ENCODE peak calls at places on chromosome 18, in nine cellular contexts. T is K562, N is A549, D is tibial nerve, L is suprapubic skin, S is stomach, A is upper lobe of left lung, M is ovary, Q is transverse colon. X is an unnamed sample.

GRCh38 chr18:39571511-39571910 is 2005.9 kb upstream of the CELF4 start:
- DNase-seq in Q (no peak), T (peak), S (no peak), A (no peak), L (no peak), D (no peak), N (peak), M (no peak), X (no peak)

GRCh38 chr18:76274470-76275289 is 220.4 kb downstream of the ZNF516 start:
- DNase-seq in S (no peak), D (no peak), T (no peak), Q (no peak), M (no peak), N (peak), A (peak), L (no peak), X (no peak)

GRCh38 chr18:62713651-62714247 is 1.6 kb upstream of the PHLPP1 start:
- DNase-seq in T (no peak), S (no peak), M (peak), L (no peak), Q (no peak), D (no peak), A (peak), N (no peak), X (no peak)

GRCh38 chr18:26458526-26459232 is 89.7 kb downstream of the KCTD1 start:
- DNase-seq in S (no peak), T (no peak), Q (no peak), M (no peak), N (no peak), A (no peak), D (no peak), L (no peak), X (no peak)

GRCh38 chr18:56445422-56445821 is 193.0 kb downstream of the TXNL1 start:
- DNase-seq in A (peak), Q (no peak), S (no peak), L (no peak), M (no peak), T (no peak), D (no peak), N (no peak), X (no peak)

GRCh38 chr18:76505611-76506010 is 10.6 kb upstream of the ZNF516 start:
- DNase-seq in M (no peak), A (no peak), Q (no peak), N (no peak), D (no peak), S (no peak), L (no peak), T (no peak), X (no peak)

GRCh38 chr18:46071894-46072867 is at the start of gene PSTPIP2:
- DNase-seq in A (peak), L (peak), M (peak), S (peak), Q (peak), T (peak), N (no peak), D (peak), X (peak)

GRCh38 chr18:36378194-36378593 is 80.7 kb downstream of the FHOD3 start:
- DNase-seq in T (no peak), S (no peak), Q (no peak), D (no peak), M (no peak), L (no peak), N (no peak), A (no peak), X (no peak)

GRCh38 chr18:46155652-46156051 is 51.5 kb downstream of the HAUS1 start:
- DNase-seq in N (peak), S (no peak), A (no peak), Q (no peak), M (no peak), L (no peak), D (no peak), T (no peak), X (no peak)

DNA sequence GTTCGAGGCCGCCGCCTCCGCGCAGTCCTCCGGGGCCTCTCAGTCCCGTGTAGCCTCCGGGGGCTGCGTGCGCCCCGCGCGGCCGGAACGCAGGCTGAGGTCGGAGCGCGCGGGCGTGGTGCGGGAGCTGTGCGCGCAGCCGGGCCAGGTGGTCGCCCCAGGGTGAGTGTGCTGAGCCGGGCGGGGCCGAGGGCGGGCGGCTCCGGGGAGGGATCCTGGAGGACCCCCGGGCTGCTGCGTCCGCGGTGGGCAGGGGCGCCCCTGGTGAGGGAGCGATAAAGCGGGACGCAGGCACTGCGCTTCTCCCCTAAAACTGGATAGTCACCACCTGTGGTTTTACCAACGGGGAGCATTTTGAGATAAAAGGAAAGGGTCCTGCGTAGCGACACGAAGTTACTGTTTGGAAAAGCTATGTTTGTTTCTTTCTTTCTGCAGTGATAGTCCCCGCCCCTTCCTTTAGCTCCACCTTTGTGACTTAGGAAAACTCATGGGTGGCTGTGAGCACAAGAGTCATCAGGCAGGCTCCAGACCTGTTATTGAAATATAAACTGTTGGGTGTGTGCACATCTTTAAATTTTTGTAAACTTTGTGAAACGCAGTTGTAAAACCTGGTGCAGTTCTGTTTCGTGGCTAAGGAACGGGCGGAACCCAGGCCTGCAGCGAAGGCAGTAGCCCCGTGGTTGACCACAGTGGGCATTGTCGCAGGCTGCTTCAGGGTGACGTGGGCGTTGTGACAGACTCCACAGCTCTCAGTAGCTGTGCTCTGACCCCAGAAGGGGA is 687 bp downstream of the CTDP1 start:
- DNase-seq in A (no peak), S (peak), T (peak), L (no peak), Q (peak), D (peak), M (peak), N (peak), X (no peak)
- TF ChIP-seq POLR2A in A (no peak), S (no peak), T (no peak), L (no peak), Q (peak), D (no peak), M (no peak), N (no peak), X (no peak)

GRCh38 chr18:3062798-3063563 is 50.0 kb upstream of the LPIN2 start:
- DNase-seq in S (peak), A (no peak), N (peak), L (no peak), M (peak), T (peak), D (peak), Q (peak), X (peak)
- TF ChIP-seq EP300 in S (no peak), A (no peak), N (no peak), L (no peak), M (no peak), T (no peak), D (no peak), Q (no peak), X (no peak)

GRCh38 chr18:31294199-31294747 is 23.7 kb upstream of the DSG1 start:
- DNase-seq in M (no peak), T (no peak), D (no peak), N (no peak), A (no peak), S (no peak), Q (no peak), L (no peak), X (no peak)
- TF ChIP-seq CTCF in M (no peak), T (no peak), D (no peak), N (no peak), A (no peak), S (no peak), Q (no peak), L (no peak), X (no peak)

GRCh38 chr18:9137168-9138066 is 836 bp downstream of the ANKRD12 start:
- DNase-seq in N (peak), Q (peak), D (peak), T (peak), A (peak), S (peak), L (no peak), M (peak), X (peak)
- TF ChIP-seq POLR2A in N (peak), Q (peak), D (peak), T (no peak), A (peak), S (no peak), L (no peak), M (no peak), X (no peak)

GRCh38 chr18:22683786-22684185 is 249.3 kb upstream of the RBBP8 start:
- DNase-seq in A (no peak), M (no peak), N (peak), D (no peak), L (no peak), S (no peak), Q (no peak), T (no peak), X (no peak)

GRCh38 chr18:22682720-22683119 is 250.4 kb upstream of the RBBP8 start:
- DNase-seq in D (no peak), S (no peak), N (no peak), T (no peak), L (no peak), Q (no peak), M (no peak), A (no peak), X (no peak)

GRCh38 chr18:22680968-22681367 is 252.2 kb upstream of the RBBP8 start:
- DNase-seq in T (no peak), D (no peak), M (no peak), L (no peak), Q (no peak), A (no peak), S (no peak), N (no peak), X (no peak)

GRCh38 chr18:22683196-22683676 is 249.9 kb upstream of the RBBP8 start:
- DNase-seq in T (no peak), N (peak), M (peak), D (peak), L (no peak), A (peak), S (peak), Q (peak), X (peak)

DNA sequence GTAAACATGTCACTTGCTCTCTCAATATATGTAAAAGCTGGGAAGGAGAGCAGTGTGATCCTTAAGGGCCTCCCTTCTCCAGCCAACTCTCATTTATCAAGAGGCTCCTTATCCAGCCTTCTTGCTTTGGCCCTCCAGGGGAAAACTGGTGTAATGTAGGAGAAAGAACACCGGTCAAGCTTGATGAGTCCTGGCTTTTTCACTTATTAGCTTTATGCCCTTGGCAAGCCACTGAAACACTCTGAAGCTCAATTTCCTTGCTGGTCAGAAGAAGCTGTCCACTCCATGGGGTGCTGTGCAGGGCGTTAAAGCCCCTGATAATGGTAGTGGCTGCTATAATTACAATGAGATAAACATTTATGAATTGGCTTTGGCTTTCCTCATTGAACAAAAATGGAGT is 251.2 kb upstream of the RBBP8 start:
- DNase-seq in A (no peak), D (no peak), L (no peak), N (no peak), S (no peak), T (no peak), M (no peak), Q (no peak), X (no peak)
- TF ChIP-seq EP300 in A (no peak), D (no peak), L (no peak), N (no peak), S (no peak), T (no peak), M (no peak), Q (no peak), X (no peak)

DNA sequence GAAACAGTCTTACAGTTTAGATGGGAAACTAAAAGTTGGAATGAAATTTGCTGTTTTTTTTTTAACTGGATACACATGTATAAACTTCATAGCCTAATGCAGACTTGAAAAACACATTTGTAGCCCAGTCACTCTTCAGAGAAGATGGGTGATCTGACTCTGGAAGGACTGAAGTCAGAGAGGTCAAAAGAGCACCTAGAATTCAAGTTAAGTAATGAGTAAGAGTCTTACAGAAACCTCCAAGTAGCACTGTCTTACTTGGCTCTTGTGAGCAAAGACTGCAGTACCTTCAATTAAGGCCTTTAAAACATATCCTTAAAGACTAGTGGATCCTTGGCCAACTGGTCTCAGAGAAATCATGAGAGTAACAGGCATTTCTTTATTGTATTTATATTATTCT is 41.9 kb downstream of the TRAPPC8 start:
- DNase-seq in S (no peak), L (no peak), N (no peak), A (no peak), D (no peak), M (no peak), Q (no peak), T (no peak), X (no peak)
- TF ChIP-seq CTCF in S (no peak), L (no peak), N (no peak), A (no peak), D (no peak), M (no peak), Q (no peak), T (no peak), X (no peak)

GRCh38 chr18:44763327-44763726 is 82.6 kb downstream of the SETBP1 start:
- DNase-seq in M (no peak), S (no peak), D (no peak), L (no peak), N (no peak), T (no peak), Q (no peak), A (no peak), X (no peak)

GRCh38 chr18:44761812-44762211 is 81.1 kb downstream of the SETBP1 start:
- DNase-seq in M (no peak), N (no peak), A (no peak), L (no peak), D (no peak), Q (peak), T (no peak), S (peak), X (no peak)

GRCh38 chr18:44754567-44754966 is 73.9 kb downstream of the SETBP1 start:
- DNase-seq in S (no peak), N (no peak), D (no peak), L (no peak), A (no peak), Q (no peak), T (no peak), M (no peak), X (no peak)

GRCh38 chr18:44759925-44760342 is 79.2 kb downstream of the SETBP1 start:
- DNase-seq in M (no peak), A (no peak), S (no peak), D (no peak), T (no peak), Q (no peak), N (no peak), L (no peak), X (no peak)

GRCh38 chr18:44758821-44759624 is 78.3 kb downstream of the SETBP1 start:
- DNase-seq in T (no peak), Q (peak), S (no peak), A (no peak), D (no peak), M (no peak), L (no peak), N (no peak), X (no peak)
- TF ChIP-seq POLR2A in T (no peak), Q (no peak), S (no peak), A (no peak), D (no peak), M (no peak), L (no peak), N (no peak), X (no peak)

GRCh38 chr18:43714346-43715010 is 437.2 kb upstream of the SYT4 start:
- DNase-seq in A (no peak), L (no peak), N (no peak), M (no peak), D (no peak), Q (no peak), T (no peak), S (no peak), X (no peak)

GRCh38 chr18:43720036-43720435 is 442.7 kb upstream of the SYT4 start:
- DNase-seq in M (no peak), N (no peak), A (no peak), S (no peak), Q (no peak), T (no peak), L (no peak), D (no peak), X (no peak)

GRCh38 chr18:43719264-43719795 is 442.0 kb upstream of the SYT4 start:
- DNase-seq in Q (no peak), T (no peak), N (no peak), A (no peak), M (no peak), S (no peak), L (no peak), D (no peak), X (no peak)
- TF ChIP-seq EP300 in Q (no peak), T (no peak), N (no peak), A (no peak), M (no peak), S (no peak), L (no peak), D (no peak), X (no peak)

X was measured in sigmoid colon.